ENCODE peak calls at places on chromosomes 11 and 22, in five cellular contexts. O is uterus; R is HL-60; Z is CD8-positive, alpha-beta T cell; F is kidney. V is an unnamed sample.

GRCh38 chr11:20337526-20338154 is 25.9 kb upstream of the HTATIP2 start:
- DNase-seq in F (no peak), O (no peak), R (peak; percentile 5), Z (no peak), V (no peak)

GRCh38 chr11:78651923-78652602 is 77.4 kb upstream of the NARS2 start:
- DNase-seq in O (no peak), F (no peak), R (no peak), Z (no peak), V (no peak)

GRCh38 chr11:14904745-14905103 is 12.7 kb upstream of the CYP2R1 start:
- DNase-seq in O (peak; percentile 42), Z (peak; percentile 64), F (peak; percentile 90), R (peak; percentile 73), V (no peak)

GRCh38 chr11:40417627-40418026 is 1041.8 kb downstream of the LRRC4C start:
- DNase-seq in O (no peak), R (no peak), Z (no peak), F (no peak), V (no peak)

GRCh38 chr11:72239296-72239848 is 4.6 kb downstream of the PHOX2A start:
- DNase-seq in F (peak; percentile 91), Z (no peak), R (no peak), O (peak; percentile 61), V (no peak)

GRCh38 chr11:102151784-102152525 is 41.7 kb downstream of the YAP1 start:
- DNase-seq in O (no peak), Z (no peak), R (no peak), F (no peak), V (no peak)

GRCh38 chr11:95100856-95101507 is 11.3 kb downstream of the ENDOD1 start:
- DNase-seq in O (no peak), F (no peak), Z (no peak), R (no peak), V (no peak)

GRCh38 chr22:19904174-19904856 is 37.3 kb upstream of the COMT start:
- DNase-seq in Z (no peak), R (no peak), O (no peak), F (no peak), V (no peak)

GRCh38 chr22:21457023-21457787 is 10.0 kb upstream of the TMEM191C start:
- DNase-seq in F (peak; percentile 42), O (peak; percentile 4), Z (no peak), R (peak; percentile 1), V (no peak)

GRCh38 chr11:60345489-60345888 is 18.4 kb downstream of the MS4A6E start:
- DNase-seq in O (no peak), R (peak; percentile 50), Z (no peak), F (no peak), V (no peak)
- TF ChIP-seq CTCF in O (no peak), R (peak; percentile 40), Z (no peak), F (no peak), V (no peak)

DNA sequence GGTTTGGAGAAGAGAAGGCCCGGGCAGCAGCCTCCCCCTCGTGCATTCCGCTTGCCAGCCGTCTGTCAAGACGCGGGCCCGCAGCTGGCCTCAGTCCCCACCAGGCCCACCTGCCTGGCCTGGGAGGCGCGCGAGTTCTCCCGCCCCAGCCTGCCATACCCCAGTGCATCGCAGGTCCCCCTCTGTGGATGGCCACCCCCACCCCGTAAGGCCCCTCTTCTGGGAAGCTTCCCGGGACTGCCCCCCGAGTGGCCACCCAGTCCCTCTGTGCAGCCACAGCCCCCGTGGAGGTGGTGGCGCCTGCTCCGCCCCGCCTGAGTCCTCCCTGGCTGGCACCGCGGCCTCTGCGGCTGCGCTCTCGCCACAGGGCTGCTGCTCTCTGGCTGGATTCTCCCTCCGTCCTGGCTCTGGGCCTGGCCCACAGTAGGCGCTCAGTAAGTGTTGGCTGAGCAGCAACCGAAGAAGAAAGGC is 74.0 kb upstream of the TCF20 start:
- DNase-seq in Z (no peak), O (peak; percentile 41), F (no peak), R (no peak), V (no peak)
- H3K4me3 ChIP-seq in Z (no peak overlapping the region), O (peak overlapping the region; percentile 7), F (no peak overlapping the region), R (no peak overlapping the region), V (peak overlapping the region; percentile 28)

DNA sequence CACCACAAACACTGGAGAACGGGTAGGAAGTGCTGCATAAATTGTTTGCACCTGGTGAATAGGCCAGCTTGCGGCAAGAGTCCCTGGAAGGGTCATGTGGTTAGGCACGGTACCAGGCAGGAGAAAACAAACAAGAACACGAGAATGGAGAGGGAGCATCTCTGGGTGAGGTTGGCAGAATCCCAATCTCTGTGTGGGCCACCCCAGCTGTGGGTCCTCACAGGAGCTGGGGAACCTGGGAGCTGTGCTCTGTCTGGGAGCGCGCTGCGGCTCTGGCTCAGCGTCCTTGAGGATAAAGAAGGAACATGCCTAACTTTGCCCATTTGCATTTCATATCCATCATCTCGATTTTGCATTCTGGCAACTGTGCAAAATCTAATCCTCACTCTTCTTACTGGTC is 46.1 kb upstream of the JAM3 start:
- DNase-seq in R (no peak), O (no peak), Z (no peak), F (no peak), V (no peak)
- TF ChIP-seq CTCF in R (no peak), O (no peak), Z (no peak), F (no peak), V (no peak)

GRCh38 chr11:133529807-133530500 is 2.3 kb downstream of the OPCML start:
- DNase-seq in F (no peak), Z (no peak), O (no peak), R (no peak), V (no peak)
- H3K4me3 ChIP-seq in F (no peak overlapping the region), Z (no peak overlapping the region), O (no peak overlapping the region), R (no peak overlapping the region), V (no peak overlapping the region)

GRCh38 chr11:66478823-66479740 is 1.2 kb upstream of the DPP3 start:
- DNase-seq in O (peak; percentile 51), R (no peak), Z (no peak), F (peak; percentile 85), V (no peak)
- TF ChIP-seq CTCF in O (peak; percentile 40), R (peak; percentile 76), Z (peak; percentile 64), F (peak; percentile 70), V (peak; percentile 83)